ENCODE peak calls at places on chromosomes 3 and 15, in eight cellular contexts. One of them, this sample, is unnamed.

GRCh38 chr15:35618260-35619188 is 72.6 kb upstream of the DPH6 start:
- DNase-seq in fibroblast of mammary gland: peak
- DNase-seq in brain microvascular endothelial cell: no peak
- DNase-seq in left ventricle myocardium inferior: no peak
- DNase-seq in type B pancreatic cell: no peak
- DNase-seq in PC-3: no peak
- DNase-seq in spleen: no peak
- DNase-seq in HFF-Myc: no peak
- DNase-seq in this sample: no peak

GRCh38 chr3:67000006-67000405 is 1.9 kb downstream of the KBTBD8 start:
- DNase-seq in fibroblast of mammary gland: peak
- DNase-seq in brain microvascular endothelial cell: peak
- DNase-seq in left ventricle myocardium inferior: no peak
- DNase-seq in type B pancreatic cell: no peak
- DNase-seq in PC-3: peak
- DNase-seq in spleen: no peak
- DNase-seq in HFF-Myc: no peak
- DNase-seq in this sample: no peak

GRCh38 chr3:113626513-113627371 is 69.7 kb downstream of the USF3 start:
- DNase-seq in fibroblast of mammary gland: peak
- DNase-seq in brain microvascular endothelial cell: peak
- DNase-seq in left ventricle myocardium inferior: peak
- DNase-seq in type B pancreatic cell: no peak
- DNase-seq in PC-3: peak
- DNase-seq in spleen: peak
- DNase-seq in HFF-Myc: peak
- DNase-seq in this sample: peak

GRCh38 chr15:43118276-43118675 is 12.4 kb upstream of the UBR1 start:
- DNase-seq in fibroblast of mammary gland: no peak
- DNase-seq in brain microvascular endothelial cell: no peak
- DNase-seq in left ventricle myocardium inferior: no peak
- DNase-seq in type B pancreatic cell: no peak
- DNase-seq in PC-3: no peak
- DNase-seq in spleen: no peak
- DNase-seq in HFF-Myc: no peak
- DNase-seq in this sample: no peak

GRCh38 chr15:38705421-38706219 is 141.0 kb upstream of the RASGRP1 start:
- DNase-seq in fibroblast of mammary gland: no peak
- DNase-seq in brain microvascular endothelial cell: no peak
- DNase-seq in left ventricle myocardium inferior: no peak
- DNase-seq in type B pancreatic cell: no peak
- DNase-seq in PC-3: no peak
- DNase-seq in spleen: no peak
- DNase-seq in HFF-Myc: no peak
- DNase-seq in this sample: no peak

GRCh38 chr3:98013428-98014349 is 21.4 kb downstream of the GABRR3 start:
- DNase-seq in fibroblast of mammary gland: peak
- DNase-seq in brain microvascular endothelial cell: no peak
- DNase-seq in left ventricle myocardium inferior: no peak
- DNase-seq in type B pancreatic cell: no peak
- DNase-seq in PC-3: peak
- DNase-seq in spleen: no peak
- DNase-seq in HFF-Myc: no peak
- DNase-seq in this sample: no peak

GRCh38 chr15:42053914-42054313 is 33.1 kb upstream of the PLA2G4E start:
- DNase-seq in fibroblast of mammary gland: no peak
- DNase-seq in brain microvascular endothelial cell: no peak
- DNase-seq in left ventricle myocardium inferior: no peak
- DNase-seq in type B pancreatic cell: no peak
- DNase-seq in PC-3: no peak
- DNase-seq in spleen: no peak
- DNase-seq in HFF-Myc: no peak
- DNase-seq in this sample: no peak

GRCh38 chr3:171086914-171087313 is 60.4 kb upstream of the SLC2A2 start:
- DNase-seq in fibroblast of mammary gland: no peak
- DNase-seq in brain microvascular endothelial cell: no peak
- DNase-seq in left ventricle myocardium inferior: no peak
- DNase-seq in type B pancreatic cell: no peak
- DNase-seq in PC-3: no peak
- DNase-seq in spleen: no peak
- DNase-seq in HFF-Myc: no peak
- DNase-seq in this sample: no peak

GRCh38 chr3:69745503-69745902 is 6.2 kb downstream of the MITF start:
- DNase-seq in fibroblast of mammary gland: no peak
- DNase-seq in brain microvascular endothelial cell: no peak
- DNase-seq in left ventricle myocardium inferior: no peak
- DNase-seq in type B pancreatic cell: no peak
- DNase-seq in PC-3: no peak
- DNase-seq in spleen: no peak
- DNase-seq in HFF-Myc: no peak
- DNase-seq in this sample: no peak

GRCh38 chr3:106251160-106251892 is 382.5 kb upstream of the CBLB start:
- DNase-seq in fibroblast of mammary gland: peak
- DNase-seq in brain microvascular endothelial cell: no peak
- DNase-seq in left ventricle myocardium inferior: no peak
- DNase-seq in type B pancreatic cell: no peak
- DNase-seq in PC-3: peak
- DNase-seq in spleen: no peak
- DNase-seq in HFF-Myc: no peak
- DNase-seq in this sample: no peak

GRCh38 chr3:5787863-5788488 is 600.5 kb downstream of the EDEM1 start:
- DNase-seq in fibroblast of mammary gland: no peak
- DNase-seq in brain microvascular endothelial cell: no peak
- DNase-seq in left ventricle myocardium inferior: no peak
- DNase-seq in type B pancreatic cell: no peak
- DNase-seq in PC-3: peak
- DNase-seq in spleen: no peak
- DNase-seq in HFF-Myc: no peak
- DNase-seq in this sample: peak

GRCh38 chr3:95899494-95899893 is 914.9 kb upstream of the EPHA6 start:
- DNase-seq in fibroblast of mammary gland: peak
- DNase-seq in brain microvascular endothelial cell: no peak
- DNase-seq in left ventricle myocardium inferior: no peak
- DNase-seq in type B pancreatic cell: no peak
- DNase-seq in PC-3: peak
- DNase-seq in spleen: no peak
- DNase-seq in HFF-Myc: no peak
- DNase-seq in this sample: no peak

GRCh38 chr3:183857863-183858262 is 26.8 kb downstream of the PARL start:
- DNase-seq in fibroblast of mammary gland: no peak
- DNase-seq in brain microvascular endothelial cell: peak
- DNase-seq in left ventricle myocardium inferior: no peak
- DNase-seq in type B pancreatic cell: no peak
- DNase-seq in PC-3: no peak
- DNase-seq in spleen: no peak
- DNase-seq in HFF-Myc: no peak
- DNase-seq in this sample: no peak

GRCh38 chr15:100910119-100910518 is 9.0 kb upstream of the LRRK1 start:
- DNase-seq in fibroblast of mammary gland: no peak
- DNase-seq in brain microvascular endothelial cell: no peak
- DNase-seq in left ventricle myocardium inferior: no peak
- DNase-seq in type B pancreatic cell: no peak
- DNase-seq in PC-3: peak
- DNase-seq in spleen: no peak
- DNase-seq in HFF-Myc: no peak
- DNase-seq in this sample: no peak
- TF ChIP-seq CTCF in fibroblast of mammary gland: peak
- TF ChIP-seq CTCF in brain microvascular endothelial cell: peak
- TF ChIP-seq CTCF in left ventricle myocardium inferior: peak
- TF ChIP-seq CTCF in type B pancreatic cell: peak
- TF ChIP-seq CTCF in PC-3: peak
- TF ChIP-seq CTCF in spleen: no peak
- TF ChIP-seq CTCF in HFF-Myc: peak
- TF ChIP-seq CTCF in this sample: no peak

DNA sequence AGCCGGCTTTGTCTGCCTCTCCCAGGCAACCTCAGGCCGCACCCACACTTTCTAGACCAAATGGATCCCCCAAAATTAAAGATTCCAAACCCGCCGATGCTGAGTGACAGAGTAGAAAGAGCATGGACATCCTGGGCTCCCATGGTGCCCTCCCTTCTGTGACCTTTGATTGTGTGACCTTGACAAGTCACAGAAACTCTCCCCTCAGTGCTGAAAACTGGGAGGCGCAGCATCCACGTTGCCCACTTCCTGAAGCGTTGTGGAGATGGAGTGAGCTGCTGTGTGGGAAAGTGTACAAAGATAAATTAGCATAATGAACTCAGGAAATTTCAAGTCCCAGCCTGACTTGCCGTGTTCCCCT is 74.4 kb upstream of the MFGE8 start:
- DNase-seq in fibroblast of mammary gland: no peak
- DNase-seq in brain microvascular endothelial cell: no peak
- DNase-seq in left ventricle myocardium inferior: no peak
- DNase-seq in type B pancreatic cell: no peak
- DNase-seq in PC-3: no peak
- DNase-seq in spleen: no peak
- DNase-seq in HFF-Myc: no peak
- DNase-seq in this sample: no peak
- TF ChIP-seq CTCF in fibroblast of mammary gland: no peak
- TF ChIP-seq CTCF in brain microvascular endothelial cell: no peak
- TF ChIP-seq CTCF in left ventricle myocardium inferior: no peak
- TF ChIP-seq CTCF in type B pancreatic cell: no peak
- TF ChIP-seq CTCF in PC-3: no peak
- TF ChIP-seq CTCF in spleen: no peak
- TF ChIP-seq CTCF in HFF-Myc: no peak
- TF ChIP-seq CTCF in this sample: no peak

GRCh38 chr3:101812895-101813294 is 33.9 kb downstream of the NXPE3 start:
- DNase-seq in fibroblast of mammary gland: no peak
- DNase-seq in brain microvascular endothelial cell: no peak
- DNase-seq in left ventricle myocardium inferior: no peak
- DNase-seq in type B pancreatic cell: no peak
- DNase-seq in PC-3: no peak
- DNase-seq in spleen: no peak
- DNase-seq in HFF-Myc: no peak
- DNase-seq in this sample: no peak

GRCh38 chr3:101814835-101815234 is 34.5 kb upstream of the NFKBIZ start:
- DNase-seq in fibroblast of mammary gland: no peak
- DNase-seq in brain microvascular endothelial cell: no peak
- DNase-seq in left ventricle myocardium inferior: no peak
- DNase-seq in type B pancreatic cell: no peak
- DNase-seq in PC-3: no peak
- DNase-seq in spleen: no peak
- DNase-seq in HFF-Myc: no peak
- DNase-seq in this sample: no peak

GRCh38 chr3:101816215-101817149 is 32.8 kb upstream of the NFKBIZ start:
- DNase-seq in fibroblast of mammary gland: no peak
- DNase-seq in brain microvascular endothelial cell: no peak
- DNase-seq in left ventricle myocardium inferior: no peak
- DNase-seq in type B pancreatic cell: no peak
- DNase-seq in PC-3: peak
- DNase-seq in spleen: no peak
- DNase-seq in HFF-Myc: peak
- DNase-seq in this sample: peak

GRCh38 chr3:101811875-101812274 is 32.9 kb downstream of the NXPE3 start:
- DNase-seq in fibroblast of mammary gland: no peak
- DNase-seq in brain microvascular endothelial cell: no peak
- DNase-seq in left ventricle myocardium inferior: no peak
- DNase-seq in type B pancreatic cell: no peak
- DNase-seq in PC-3: no peak
- DNase-seq in spleen: no peak
- DNase-seq in HFF-Myc: no peak
- DNase-seq in this sample: no peak

DNA sequence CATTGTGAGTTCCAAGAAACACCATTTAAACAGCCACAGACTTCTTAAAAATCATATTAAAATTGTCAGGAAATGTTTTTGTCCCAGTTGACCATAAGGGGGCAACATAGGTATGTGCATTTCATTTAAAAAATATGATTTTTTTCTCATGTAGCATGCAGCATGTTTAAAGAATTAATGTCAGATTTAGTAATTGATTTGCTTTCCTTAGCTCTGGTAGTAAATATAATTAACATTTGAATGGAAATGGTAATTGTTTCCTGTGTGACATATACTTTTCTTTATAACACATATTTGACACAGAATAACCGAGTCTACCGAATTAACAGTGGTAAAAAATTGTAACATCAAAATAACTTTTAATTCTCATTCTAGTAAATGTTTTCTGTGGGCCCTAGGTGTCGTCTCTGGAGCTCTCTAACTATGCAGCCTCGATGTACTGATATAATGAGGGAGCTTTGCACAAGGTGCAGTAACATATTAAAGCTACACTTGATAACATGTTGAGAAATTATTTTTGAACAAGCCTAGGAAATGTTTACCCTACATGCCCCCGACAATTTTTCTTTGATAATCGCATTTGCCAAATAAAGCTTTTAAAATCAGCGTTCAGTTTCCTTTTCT is 34.9 kb downstream of the NXPE3 start:
- DNase-seq in fibroblast of mammary gland: peak
- DNase-seq in brain microvascular endothelial cell: no peak
- DNase-seq in left ventricle myocardium inferior: no peak
- DNase-seq in type B pancreatic cell: no peak
- DNase-seq in PC-3: peak
- DNase-seq in spleen: no peak
- DNase-seq in HFF-Myc: no peak
- DNase-seq in this sample: no peak
- TF ChIP-seq CTCF in fibroblast of mammary gland: peak
- TF ChIP-seq CTCF in brain microvascular endothelial cell: peak
- TF ChIP-seq CTCF in left ventricle myocardium inferior: peak
- TF ChIP-seq CTCF in type B pancreatic cell: peak
- TF ChIP-seq CTCF in PC-3: peak
- TF ChIP-seq CTCF in spleen: peak
- TF ChIP-seq CTCF in HFF-Myc: no peak
- TF ChIP-seq CTCF in this sample: peak

GRCh38 chr15:31574761-31575160 is 248.1 kb downstream of the KLF13 start:
- DNase-seq in fibroblast of mammary gland: no peak
- DNase-seq in brain microvascular endothelial cell: no peak
- DNase-seq in left ventricle myocardium inferior: no peak
- DNase-seq in type B pancreatic cell: no peak
- DNase-seq in PC-3: no peak
- DNase-seq in spleen: no peak
- DNase-seq in HFF-Myc: no peak
- DNase-seq in this sample: no peak

GRCh38 chr15:31570591-31570990 is 244.0 kb downstream of the KLF13 start:
- DNase-seq in fibroblast of mammary gland: no peak
- DNase-seq in brain microvascular endothelial cell: no peak
- DNase-seq in left ventricle myocardium inferior: no peak
- DNase-seq in type B pancreatic cell: no peak
- DNase-seq in PC-3: no peak
- DNase-seq in spleen: no peak
- DNase-seq in HFF-Myc: no peak
- DNase-seq in this sample: no peak

GRCh38 chr15:31573759-31574158 is 247.1 kb downstream of the KLF13 start:
- DNase-seq in fibroblast of mammary gland: no peak
- DNase-seq in brain microvascular endothelial cell: no peak
- DNase-seq in left ventricle myocardium inferior: no peak
- DNase-seq in type B pancreatic cell: no peak
- DNase-seq in PC-3: no peak
- DNase-seq in spleen: no peak
- DNase-seq in HFF-Myc: no peak
- DNase-seq in this sample: no peak

GRCh38 chr15:31569836-31570235 is 243.2 kb downstream of the KLF13 start:
- DNase-seq in fibroblast of mammary gland: no peak
- DNase-seq in brain microvascular endothelial cell: no peak
- DNase-seq in left ventricle myocardium inferior: no peak
- DNase-seq in type B pancreatic cell: no peak
- DNase-seq in PC-3: no peak
- DNase-seq in spleen: no peak
- DNase-seq in HFF-Myc: no peak
- DNase-seq in this sample: no peak

DNA sequence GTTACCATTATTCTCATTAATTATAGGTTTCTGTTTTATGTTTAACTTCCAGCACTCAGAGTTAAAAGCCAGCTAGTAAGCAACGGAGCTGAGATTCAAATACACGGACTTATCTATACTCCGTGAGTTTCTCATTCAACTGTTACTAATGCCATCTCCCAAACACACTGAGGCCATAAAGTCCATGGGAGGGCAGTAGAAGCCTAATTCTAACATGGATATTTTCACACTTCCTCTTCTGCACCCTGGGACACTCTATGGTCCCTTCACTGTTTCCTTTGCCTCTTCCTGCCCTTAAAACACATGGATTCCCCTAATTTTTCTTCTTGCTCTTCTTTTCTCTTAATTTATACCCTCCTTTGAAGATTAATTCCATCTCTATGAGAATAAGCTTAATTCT is 245.0 kb downstream of the KLF13 start:
- DNase-seq in fibroblast of mammary gland: no peak
- DNase-seq in brain microvascular endothelial cell: no peak
- DNase-seq in left ventricle myocardium inferior: no peak
- DNase-seq in type B pancreatic cell: no peak
- DNase-seq in PC-3: peak
- DNase-seq in spleen: no peak
- DNase-seq in HFF-Myc: no peak
- DNase-seq in this sample: no peak
- TF ChIP-seq CTCF in fibroblast of mammary gland: no peak
- TF ChIP-seq CTCF in brain microvascular endothelial cell: peak
- TF ChIP-seq CTCF in left ventricle myocardium inferior: peak
- TF ChIP-seq CTCF in type B pancreatic cell: no peak
- TF ChIP-seq CTCF in PC-3: peak
- TF ChIP-seq CTCF in spleen: no peak
- TF ChIP-seq CTCF in HFF-Myc: no peak
- TF ChIP-seq CTCF in this sample: no peak